ENCODE peak calls at places on chromosomes 2 and 18, in five cellular contexts. One of them, this sample, is unnamed.

GRCh38 chr2:177799531-177799930 is 273.0 kb downstream of the PDE11A start:
- DNase-seq in suprapubic skin: no peak
- DNase-seq in GM12891: no peak
- DNase-seq in K562: peak; percentile 35
- DNase-seq in spleen: no peak
- DNase-seq in this sample: no peak

GRCh38 chr2:239720411-239721365 is 304.5 kb downstream of the NDUFA10 start:
- DNase-seq in spleen: peak; percentile 62
- DNase-seq in GM12891: no peak
- DNase-seq in suprapubic skin: peak; percentile 49
- DNase-seq in K562: no peak
- DNase-seq in this sample: no peak

GRCh38 chr2:30373881-30374302 is 73.2 kb upstream of the LCLAT1 start:
- DNase-seq in spleen: no peak
- DNase-seq in suprapubic skin: no peak
- DNase-seq in GM12891: no peak
- DNase-seq in K562: no peak
- DNase-seq in this sample: no peak

GRCh38 chr18:59628995-59629394 is 68.2 kb downstream of the CCBE1 start:
- DNase-seq in K562: no peak
- DNase-seq in suprapubic skin: no peak
- DNase-seq in GM12891: no peak
- DNase-seq in spleen: no peak
- DNase-seq in this sample: no peak

GRCh38 chr2:173462908-173463840 is 108.5 kb downstream of the CDCA7 start:
- DNase-seq in GM12891: no peak
- DNase-seq in spleen: no peak
- DNase-seq in K562: no peak
- DNase-seq in suprapubic skin: no peak
- DNase-seq in this sample: no peak

GRCh38 chr18:69996417-69996816 is 48.7 kb upstream of the CD226 start:
- DNase-seq in GM12891: no peak
- DNase-seq in K562: no peak
- DNase-seq in suprapubic skin: no peak
- DNase-seq in spleen: no peak
- DNase-seq in this sample: no peak

GRCh38 chr2:38692636-38693318 is 26.9 kb downstream of the GALM start:
- DNase-seq in GM12891: no peak
- DNase-seq in suprapubic skin: no peak
- DNase-seq in K562: peak; percentile 32
- DNase-seq in spleen: no peak
- DNase-seq in this sample: no peak

GRCh38 chr2:25314514-25315315 is 27.0 kb downstream of the DNMT3A start:
- DNase-seq in spleen: peak; percentile 90
- DNase-seq in suprapubic skin: no peak
- DNase-seq in GM12891: peak; percentile 94
- DNase-seq in K562: no peak
- DNase-seq in this sample: peak; percentile 93

GRCh38 chr18:6724331-6724730 is 5.2 kb upstream of the ARHGAP28 start:
- DNase-seq in GM12891: no peak
- DNase-seq in K562: no peak
- DNase-seq in spleen: no peak
- DNase-seq in suprapubic skin: no peak
- DNase-seq in this sample: no peak

GRCh38 chr2:212607080-212607479 is 68.5 kb upstream of the ERBB4 start:
- DNase-seq in GM12891: no peak
- DNase-seq in spleen: no peak
- DNase-seq in suprapubic skin: no peak
- DNase-seq in K562: no peak
- DNase-seq in this sample: no peak

GRCh38 chr2:96967436-96967835 is 18.9 kb downstream of the FAM178B start:
- DNase-seq in K562: no peak
- DNase-seq in suprapubic skin: no peak
- DNase-seq in spleen: peak; percentile 60
- DNase-seq in GM12891: no peak
- DNase-seq in this sample: no peak

GRCh38 chr2:112133344-112133743 is 4.8 kb upstream of the FBLN7 start:
- DNase-seq in suprapubic skin: no peak
- DNase-seq in spleen: no peak
- DNase-seq in K562: no peak
- DNase-seq in GM12891: no peak
- DNase-seq in this sample: no peak

GRCh38 chr18:57353940-57354461 is 1.6 kb downstream of the ST8SIA3 start:
- DNase-seq in spleen: no peak
- DNase-seq in GM12891: peak; percentile 39
- DNase-seq in suprapubic skin: no peak
- DNase-seq in K562: peak; percentile 54
- DNase-seq in this sample: peak; percentile 23

DNA sequence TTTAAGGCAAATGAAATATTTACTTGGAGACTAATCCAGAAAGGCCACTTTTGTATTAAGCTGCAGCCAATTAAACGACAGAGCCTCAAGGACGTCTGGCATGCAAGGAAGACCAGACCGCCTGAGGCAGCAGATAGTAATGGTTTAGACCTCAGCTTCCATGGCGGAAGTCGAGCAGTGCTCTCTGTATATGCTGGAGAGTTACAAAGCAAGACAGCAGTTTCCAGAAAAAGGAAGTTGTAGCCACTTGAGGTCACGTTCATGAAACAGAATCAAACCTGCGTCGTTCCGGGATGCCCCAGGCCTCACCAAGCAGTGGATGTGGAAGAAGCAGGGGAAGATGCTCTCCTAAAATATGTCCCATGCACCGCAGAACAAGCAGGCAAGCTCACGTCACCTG is 142.0 kb downstream of the PTGR3 start:
- DNase-seq in spleen: no peak
- DNase-seq in K562: no peak
- DNase-seq in GM12891: no peak
- DNase-seq in suprapubic skin: no peak
- DNase-seq in this sample: no peak
- TF ChIP-seq POLR2AphosphoS5 in spleen: no peak
- TF ChIP-seq POLR2AphosphoS5 in K562: no peak
- TF ChIP-seq POLR2AphosphoS5 in GM12891: no peak
- TF ChIP-seq POLR2AphosphoS5 in suprapubic skin: no peak
- TF ChIP-seq POLR2AphosphoS5 in this sample: no peak

GRCh38 chr2:237569896-237570295 is 3.5 kb downstream of the PRLH start:
- DNase-seq in GM12891: no peak
- DNase-seq in spleen: peak; percentile 29
- DNase-seq in suprapubic skin: no peak
- DNase-seq in K562: no peak
- DNase-seq in this sample: no peak
- TF ChIP-seq POLR2A in GM12891: no peak
- TF ChIP-seq POLR2A in spleen: no peak
- TF ChIP-seq POLR2A in suprapubic skin: no peak
- TF ChIP-seq POLR2A in K562: no peak
- TF ChIP-seq POLR2A in this sample: no peak

GRCh38 chr18:48929951-48930713 is 20.6 kb downstream of the SMAD7 start:
- DNase-seq in spleen: no peak
- DNase-seq in suprapubic skin: no peak
- DNase-seq in K562: no peak
- DNase-seq in GM12891: no peak
- DNase-seq in this sample: no peak
- TF ChIP-seq POLR2AphosphoS5 in spleen: peak; percentile 42
- TF ChIP-seq POLR2AphosphoS5 in suprapubic skin: no peak
- TF ChIP-seq POLR2AphosphoS5 in K562: no peak
- TF ChIP-seq POLR2AphosphoS5 in GM12891: no peak
- TF ChIP-seq POLR2AphosphoS5 in this sample: no peak

GRCh38 chr2:85319811-85320210 is 8.0 kb downstream of the TGOLN2 start:
- DNase-seq in GM12891: no peak
- DNase-seq in spleen: no peak
- DNase-seq in K562: no peak
- DNase-seq in suprapubic skin: peak; percentile 41
- DNase-seq in this sample: no peak

GRCh38 chr2:85325466-85325811 is 2.4 kb downstream of the TGOLN2 start:
- DNase-seq in spleen: no peak
- DNase-seq in suprapubic skin: no peak
- DNase-seq in GM12891: no peak
- DNase-seq in K562: no peak
- DNase-seq in this sample: no peak

GRCh38 chr2:85324639-85325465 is 2.9 kb downstream of the TGOLN2 start:
- DNase-seq in suprapubic skin: peak; percentile 22
- DNase-seq in K562: no peak
- DNase-seq in GM12891: no peak
- DNase-seq in spleen: no peak
- DNase-seq in this sample: no peak

GRCh38 chr2:85326406-85326945 is 1.3 kb downstream of the TGOLN2 start:
- DNase-seq in GM12891: peak; percentile 31
- DNase-seq in K562: peak; percentile 65
- DNase-seq in spleen: peak; percentile 86
- DNase-seq in suprapubic skin: no peak
- DNase-seq in this sample: peak; percentile 38

GRCh38 chr2:85323351-85323987 is 4.3 kb downstream of the TGOLN2 start:
- DNase-seq in GM12891: no peak
- DNase-seq in spleen: no peak
- DNase-seq in K562: no peak
- DNase-seq in suprapubic skin: peak; percentile 52
- DNase-seq in this sample: no peak
- TF ChIP-seq POLR2A in GM12891: no peak
- TF ChIP-seq POLR2A in spleen: no peak
- TF ChIP-seq POLR2A in K562: no peak
- TF ChIP-seq POLR2A in suprapubic skin: no peak
- TF ChIP-seq POLR2A in this sample: no peak

DNA sequence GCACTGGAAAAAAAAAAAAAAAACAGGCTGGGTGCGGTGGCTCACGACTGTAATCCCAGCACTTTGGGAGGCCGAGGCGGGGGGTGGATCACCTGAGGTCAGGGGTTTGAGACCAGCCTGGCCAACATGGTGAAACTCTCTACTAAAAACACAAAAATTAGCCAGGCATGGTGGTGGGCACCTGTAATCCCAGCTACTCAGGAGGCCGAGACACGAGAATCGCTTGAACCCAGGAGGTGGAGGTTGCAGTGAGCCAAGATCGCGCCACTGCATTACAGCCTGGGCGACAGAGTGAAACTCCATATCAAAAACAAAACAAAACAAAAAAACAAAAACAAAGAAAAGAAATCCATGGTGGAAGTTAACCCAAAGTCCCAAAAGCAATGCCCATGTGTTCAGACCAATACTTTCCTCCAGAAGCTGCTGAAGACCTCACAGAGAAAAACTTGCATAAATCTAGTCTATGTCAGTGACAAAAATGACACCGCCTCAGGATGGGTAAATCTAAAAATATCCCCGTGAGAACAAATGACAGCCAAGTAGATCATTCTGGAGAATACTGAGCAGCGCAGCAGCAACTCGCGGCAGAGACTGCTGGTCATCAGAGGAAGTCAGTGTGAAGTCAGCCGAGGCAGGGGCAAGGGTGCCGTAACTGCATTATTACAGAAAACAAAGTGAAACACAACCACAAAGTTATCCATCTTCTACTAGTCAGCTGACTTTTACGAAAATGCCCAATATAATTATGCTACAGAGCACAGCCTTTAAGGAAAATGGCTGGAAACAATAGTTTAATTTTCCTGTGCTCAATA is 41.0 kb downstream of the LPIN2 start:
- DNase-seq in K562: no peak
- DNase-seq in spleen: peak; percentile 93
- DNase-seq in GM12891: no peak
- DNase-seq in suprapubic skin: no peak
- DNase-seq in this sample: peak; percentile 38
- TF ChIP-seq POLR2AphosphoS5 in K562: no peak
- TF ChIP-seq POLR2AphosphoS5 in spleen: no peak
- TF ChIP-seq POLR2AphosphoS5 in GM12891: peak; percentile 61
- TF ChIP-seq POLR2AphosphoS5 in suprapubic skin: no peak
- TF ChIP-seq POLR2AphosphoS5 in this sample: peak; percentile 57

DNA sequence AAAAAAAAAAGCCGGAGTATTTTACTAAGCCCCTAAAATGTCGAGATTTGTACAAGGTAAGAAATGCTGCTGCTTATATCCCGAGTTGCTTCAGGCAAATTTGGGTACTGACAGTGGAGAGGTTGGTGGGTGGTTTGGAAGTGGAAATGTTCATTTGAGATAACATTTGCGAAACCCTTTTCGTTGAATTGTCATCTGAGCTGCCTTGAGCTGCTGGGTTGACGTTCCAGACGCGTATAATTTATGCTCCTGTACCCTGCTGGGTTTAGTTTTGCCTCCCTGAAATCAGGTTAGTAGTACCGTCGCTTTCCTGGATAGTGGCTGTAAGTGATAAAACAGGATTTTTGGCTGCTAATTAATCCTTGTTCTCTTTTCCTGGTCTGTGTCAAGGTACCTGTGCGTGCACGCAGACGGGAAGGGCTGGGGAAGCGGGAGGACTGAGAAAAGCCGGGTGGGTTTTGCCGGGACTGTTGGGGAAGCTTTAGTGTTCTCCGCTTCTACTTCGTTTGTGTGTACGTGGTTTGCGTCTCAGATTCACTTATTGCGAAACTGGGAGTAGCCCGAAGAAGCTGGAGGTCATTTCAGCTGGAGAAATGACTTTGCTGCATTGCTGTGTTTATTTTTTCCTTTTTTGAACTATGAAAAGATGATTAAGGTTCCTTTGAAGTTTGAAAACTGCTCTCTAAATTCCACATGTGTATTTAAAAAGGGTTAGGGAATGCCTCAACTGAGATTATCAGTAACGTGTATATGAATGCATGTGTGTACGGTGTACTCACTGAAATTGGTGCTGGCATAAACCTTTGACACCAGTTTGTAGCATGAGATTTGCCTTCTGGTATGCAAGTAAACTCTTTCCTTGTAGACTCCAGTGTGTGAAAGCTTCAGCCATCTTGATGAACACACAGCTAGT is 709 bp downstream of the UGP2 start:
- DNase-seq in K562: peak; percentile 58
- DNase-seq in suprapubic skin: peak; percentile 74
- DNase-seq in GM12891: no peak
- DNase-seq in spleen: peak; percentile 79
- DNase-seq in this sample: no peak
- TF ChIP-seq POLR2A in K562: no peak
- TF ChIP-seq POLR2A in suprapubic skin: no peak
- TF ChIP-seq POLR2A in GM12891: peak; percentile 4
- TF ChIP-seq POLR2A in spleen: no peak
- TF ChIP-seq POLR2A in this sample: no peak